ENCODE peak calls at places on chromosomes 2 and 18, in four cellular contexts. One of them, this sample, is unnamed.

GRCh38 chr2:64934530-64934929 is 54.7 kb upstream of the SLC1A4 start:
- DNase-seq in right lobe of liver: no peak
- DNase-seq in stomach: no peak
- DNase-seq in neural progenitor cell: no peak
- DNase-seq in this sample: no peak

GRCh38 chr18:8744656-8745055 is 39.3 kb downstream of the MTCL1 start:
- DNase-seq in stomach: no peak
- DNase-seq in right lobe of liver: no peak
- DNase-seq in neural progenitor cell: no peak
- DNase-seq in this sample: no peak

GRCh38 chr18:54999016-54999415 is 39.8 kb upstream of the CCDC68 start:
- DNase-seq in right lobe of liver: no peak
- DNase-seq in stomach: no peak
- DNase-seq in neural progenitor cell: no peak
- DNase-seq in this sample: no peak

GRCh38 chr18:59743561-59743960 is 46.3 kb upstream of the CCBE1 start:
- DNase-seq in neural progenitor cell: no peak
- DNase-seq in stomach: no peak
- DNase-seq in right lobe of liver: no peak
- DNase-seq in this sample: no peak

GRCh38 chr18:3319399-3319798 is 57.5 kb downstream of the MYL12B start:
- DNase-seq in stomach: no peak
- DNase-seq in neural progenitor cell: no peak
- DNase-seq in right lobe of liver: no peak
- DNase-seq in this sample: no peak

GRCh38 chr2:120917876-120918275 is 182.2 kb downstream of the GLI2 start:
- DNase-seq in right lobe of liver: no peak
- DNase-seq in stomach: no peak
- DNase-seq in neural progenitor cell: no peak
- DNase-seq in this sample: no peak

GRCh38 chr2:20990446-20990988 is 53.4 kb downstream of the APOB start:
- DNase-seq in neural progenitor cell: no peak
- DNase-seq in stomach: no peak
- DNase-seq in right lobe of liver: no peak
- DNase-seq in this sample: no peak

GRCh38 chr18:58754544-58755068 is 83.3 kb downstream of the MALT1 start:
- DNase-seq in stomach: no peak
- DNase-seq in right lobe of liver: peak; percentile 62
- DNase-seq in neural progenitor cell: peak; percentile 57
- DNase-seq in this sample: no peak

GRCh38 chr2:181354626-181355025 is 102.6 kb upstream of the ITGA4 start:
- DNase-seq in stomach: no peak
- DNase-seq in right lobe of liver: no peak
- DNase-seq in neural progenitor cell: no peak
- DNase-seq in this sample: no peak

GRCh38 chr18:2719040-2719439 is 63.5 kb downstream of the SMCHD1 start:
- DNase-seq in right lobe of liver: no peak
- DNase-seq in stomach: no peak
- DNase-seq in neural progenitor cell: no peak
- DNase-seq in this sample: no peak

GRCh38 chr2:10909050-10909995 is 2.4 kb upstream of the KCNF1 start:
- DNase-seq in stomach: no peak
- DNase-seq in right lobe of liver: no peak
- DNase-seq in neural progenitor cell: peak; percentile 76
- DNase-seq in this sample: no peak

GRCh38 chr2:217065695-217066405 is 206.0 kb upstream of the TNP1 start:
- DNase-seq in neural progenitor cell: no peak
- DNase-seq in right lobe of liver: no peak
- DNase-seq in stomach: no peak
- DNase-seq in this sample: no peak

GRCh38 chr2:168210898-168211570 is 36.4 kb downstream of the STK39 start:
- DNase-seq in right lobe of liver: no peak
- DNase-seq in stomach: no peak
- DNase-seq in neural progenitor cell: no peak
- DNase-seq in this sample: no peak

GRCh38 chr2:216554755-216555154 is 56.1 kb downstream of the RPL37A start:
- DNase-seq in stomach: no peak
- DNase-seq in neural progenitor cell: no peak
- DNase-seq in right lobe of liver: no peak
- DNase-seq in this sample: no peak

GRCh38 chr2:44651974-44652373 is 289.5 kb upstream of the SIX3 start:
- DNase-seq in neural progenitor cell: no peak
- DNase-seq in stomach: no peak
- DNase-seq in right lobe of liver: no peak
- DNase-seq in this sample: no peak

GRCh38 chr2:138658187-138658894 is 121.8 kb downstream of the NXPH2 start:
- DNase-seq in stomach: no peak
- DNase-seq in right lobe of liver: no peak
- DNase-seq in neural progenitor cell: peak; percentile 34
- DNase-seq in this sample: no peak

GRCh38 chr2:60840880-60841279 is 40.5 kb upstream of the REL start:
- DNase-seq in stomach: no peak
- DNase-seq in neural progenitor cell: no peak
- DNase-seq in right lobe of liver: no peak
- DNase-seq in this sample: no peak

GRCh38 chr2:12227941-12228608 is 481.6 kb downstream of the LPIN1 start:
- DNase-seq in stomach: no peak
- DNase-seq in right lobe of liver: no peak
- DNase-seq in neural progenitor cell: no peak
- DNase-seq in this sample: no peak

GRCh38 chr18:44568986-44569385 is 111.7 kb upstream of the SETBP1 start:
- DNase-seq in stomach: no peak
- DNase-seq in right lobe of liver: no peak
- DNase-seq in neural progenitor cell: no peak
- DNase-seq in this sample: no peak
- H3K4me1 ChIP-seq in stomach: no peaks in the 10 kb centered on the region
- H3K4me1 ChIP-seq in right lobe of liver: no peaks in the 10 kb centered on the region
- H3K4me1 ChIP-seq in neural progenitor cell: no peaks in the 10 kb centered on the region
- H3K4me1 ChIP-seq in this sample: no peaks in the 10 kb centered on the region

GRCh38 chr2:127628767-127629614 is 17.0 kb upstream of the GPR17 start:
- DNase-seq in right lobe of liver: peak; percentile 30
- DNase-seq in neural progenitor cell: no peak
- DNase-seq in stomach: no peak
- DNase-seq in this sample: no peak

GRCh38 chr2:127629637-127630036 is 16.3 kb upstream of the GPR17 start:
- DNase-seq in stomach: no peak
- DNase-seq in right lobe of liver: no peak
- DNase-seq in neural progenitor cell: no peak
- DNase-seq in this sample: no peak

GRCh38 chr2:127631184-127631996 is 14.6 kb upstream of the GPR17 start:
- DNase-seq in stomach: no peak
- DNase-seq in right lobe of liver: no peak
- DNase-seq in neural progenitor cell: no peak
- DNase-seq in this sample: no peak

GRCh38 chr2:127631997-127632581 is 13.9 kb upstream of the GPR17 start:
- DNase-seq in right lobe of liver: no peak
- DNase-seq in stomach: no peak
- DNase-seq in neural progenitor cell: no peak
- DNase-seq in this sample: no peak

DNA sequence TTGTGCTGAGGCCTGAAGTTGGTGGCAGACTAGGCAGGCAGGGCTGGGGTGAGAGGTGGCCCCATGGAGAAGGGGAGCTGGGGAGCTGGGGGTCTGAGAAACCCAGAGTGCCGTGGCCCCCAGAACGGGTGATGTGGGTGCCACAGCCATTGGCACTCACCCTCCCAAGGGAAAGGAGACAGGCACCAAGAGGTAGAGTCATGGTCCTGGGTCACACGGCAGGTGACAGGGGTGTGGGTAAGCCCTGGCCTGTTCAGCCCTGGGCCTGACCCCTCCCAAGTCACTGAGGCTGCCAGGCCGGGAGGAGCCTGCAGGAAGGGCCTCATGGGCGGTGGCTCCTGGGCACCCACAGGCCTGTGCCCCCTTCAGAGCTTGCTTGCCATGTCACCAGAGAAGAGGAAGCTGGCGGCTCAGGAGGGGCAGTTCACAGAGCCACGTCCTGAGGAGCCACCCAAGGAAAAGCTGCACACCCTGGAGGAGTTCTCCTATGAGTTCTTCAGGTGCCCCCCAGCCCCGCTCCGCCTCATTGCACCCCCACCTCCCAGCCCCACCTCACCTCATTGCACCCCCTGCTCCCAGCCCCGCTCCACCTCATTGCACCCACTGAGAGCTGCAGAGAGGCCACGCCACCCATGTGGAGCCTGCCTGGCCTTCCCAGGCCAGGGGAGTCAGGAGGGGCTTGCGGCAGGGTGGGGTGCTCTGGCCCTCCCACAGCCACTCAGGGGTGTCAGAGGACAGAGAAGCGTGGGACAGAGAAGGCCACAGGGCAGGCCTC is 15.4 kb upstream of the GPR17 start:
- DNase-seq in stomach: no peak
- DNase-seq in neural progenitor cell: no peak
- DNase-seq in right lobe of liver: no peak
- DNase-seq in this sample: no peak
- H3K4me1 ChIP-seq in stomach: peaks cover 34% of the 10 kb centered on the region
- H3K4me1 ChIP-seq in neural progenitor cell: no peaks in the 10 kb centered on the region
- H3K4me1 ChIP-seq in right lobe of liver: no peaks in the 10 kb centered on the region
- H3K4me1 ChIP-seq in this sample: no peaks in the 10 kb centered on the region

DNA sequence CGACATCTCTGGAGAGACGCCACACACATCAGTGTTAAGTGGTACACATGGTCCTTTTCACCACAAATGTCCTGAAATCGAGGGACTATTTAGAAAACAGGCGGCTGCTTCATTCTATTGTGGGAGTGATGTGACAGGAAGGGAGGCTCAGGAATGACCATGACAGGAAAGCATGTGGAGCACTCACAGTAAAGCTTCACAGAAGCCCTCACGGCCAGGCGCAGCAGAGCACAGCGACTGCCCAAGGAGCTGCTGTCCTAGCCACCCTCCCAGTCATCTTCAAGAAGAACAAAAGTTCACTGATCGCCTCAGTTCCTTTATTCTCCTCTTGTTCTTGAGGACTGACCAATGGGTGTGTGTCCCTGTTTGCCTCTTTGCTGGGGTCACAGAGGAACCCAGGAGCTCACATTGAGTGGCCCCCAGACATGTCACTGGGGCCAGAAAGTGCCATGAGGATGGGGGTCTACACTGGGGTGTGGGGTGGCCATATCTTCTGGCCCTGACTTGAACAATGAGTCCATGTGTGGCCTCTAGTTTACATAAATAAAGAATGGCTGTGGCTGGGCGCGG is 84.6 kb upstream of the RANBP2 start:
- DNase-seq in right lobe of liver: no peak
- DNase-seq in stomach: no peak
- DNase-seq in neural progenitor cell: no peak
- DNase-seq in this sample: no peak
- H3K4me1 ChIP-seq in right lobe of liver: peaks cover 11% of the 10 kb centered on the region
- H3K4me1 ChIP-seq in stomach: peaks cover 79% of the 10 kb centered on the region
- H3K4me1 ChIP-seq in neural progenitor cell: peaks cover 5% of the 10 kb centered on the region
- H3K4me1 ChIP-seq in this sample: peaks cover 54% of the 10 kb centered on the region

GRCh38 chr18:21672868-21673267 is 31.7 kb downstream of the ABHD3 start:
- DNase-seq in right lobe of liver: no peak
- DNase-seq in neural progenitor cell: no peak
- DNase-seq in stomach: peak; percentile 62
- DNase-seq in this sample: peak; percentile 64
- H3K4me1 ChIP-seq in right lobe of liver: no peaks in the 10 kb centered on the region
- H3K4me1 ChIP-seq in neural progenitor cell: peaks cover 4% of the 10 kb centered on the region
- H3K4me1 ChIP-seq in stomach: peaks cover 5% of the 10 kb centered on the region
- H3K4me1 ChIP-seq in this sample: peaks cover 6% of the 10 kb centered on the region

GRCh38 chr2:130380096-130380934 is 24.5 kb downstream of the PTPN18 start:
- DNase-seq in neural progenitor cell: no peak
- DNase-seq in stomach: no peak
- DNase-seq in right lobe of liver: no peak
- DNase-seq in this sample: no peak
- H3K4me1 ChIP-seq in neural progenitor cell: no peaks in the 10 kb centered on the region
- H3K4me1 ChIP-seq in stomach: peaks cover 5% of the 10 kb centered on the region
- H3K4me1 ChIP-seq in right lobe of liver: no peaks in the 10 kb centered on the region
- H3K4me1 ChIP-seq in this sample: peaks cover 3% of the 10 kb centered on the region

GRCh38 chr2:101736233-101736632 is 38.7 kb downstream of the MAP4K4 start:
- DNase-seq in right lobe of liver: no peak
- DNase-seq in neural progenitor cell: no peak
- DNase-seq in stomach: no peak
- DNase-seq in this sample: no peak
- H3K4me1 ChIP-seq in right lobe of liver: peaks cover 63% of the 10 kb centered on the region
- H3K4me1 ChIP-seq in neural progenitor cell: peaks cover 17% of the 10 kb centered on the region
- H3K4me1 ChIP-seq in stomach: peaks cover 84% of the 10 kb centered on the region
- H3K4me1 ChIP-seq in this sample: peaks cover 56% of the 10 kb centered on the region

DNA sequence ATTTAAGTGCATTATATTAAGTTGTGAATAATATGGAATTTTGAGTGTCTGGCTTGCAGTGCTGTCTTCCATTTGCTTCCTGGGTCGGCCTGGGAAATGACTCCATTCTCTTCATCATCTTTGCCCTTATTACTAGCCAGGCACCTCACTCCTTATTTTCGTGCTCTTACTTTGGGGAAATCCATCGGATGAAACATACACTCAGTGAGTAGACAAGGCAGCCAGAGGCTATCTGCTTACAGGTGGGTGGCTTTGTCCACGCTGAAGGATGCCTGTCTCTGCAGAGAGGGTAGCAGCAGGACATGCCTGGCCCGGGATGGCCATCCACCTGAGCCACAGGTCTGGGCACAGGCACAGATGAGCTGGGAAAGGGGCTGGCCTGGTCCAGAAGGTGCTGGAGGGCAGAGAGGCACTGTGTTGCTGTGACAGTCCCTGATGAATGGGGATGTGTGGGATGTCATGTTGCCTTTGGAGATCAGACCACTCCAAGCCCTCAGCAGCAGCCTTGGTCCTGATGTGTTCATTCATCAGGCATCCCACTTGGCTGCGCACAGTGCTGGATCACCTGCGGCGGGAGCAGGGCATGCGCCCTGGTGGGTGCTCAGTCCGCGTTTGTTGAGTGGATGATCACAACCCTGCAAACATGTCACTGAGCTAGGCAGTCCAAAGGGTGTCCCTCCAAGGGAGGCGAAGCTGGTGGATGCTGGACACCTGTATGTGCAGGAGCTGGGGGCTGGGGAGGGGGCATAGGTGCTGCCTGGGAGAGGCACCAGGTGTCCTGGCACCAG is 236.0 kb downstream of the LDLRAD4 start:
- DNase-seq in neural progenitor cell: no peak
- DNase-seq in stomach: peak; percentile 8
- DNase-seq in right lobe of liver: no peak
- DNase-seq in this sample: no peak
- H3K4me1 ChIP-seq in neural progenitor cell: peaks cover 9% of the 10 kb centered on the region
- H3K4me1 ChIP-seq in stomach: peaks cover 22% of the 10 kb centered on the region
- H3K4me1 ChIP-seq in right lobe of liver: peaks cover 14% of the 10 kb centered on the region
- H3K4me1 ChIP-seq in this sample: peaks cover 6% of the 10 kb centered on the region

GRCh38 chr2:200698217-200698616 is 112.4 kb downstream of the AOX1 start:
- DNase-seq in right lobe of liver: no peak
- DNase-seq in stomach: no peak
- DNase-seq in neural progenitor cell: peak; percentile 39
- DNase-seq in this sample: no peak
- H3K4me1 ChIP-seq in right lobe of liver: no peaks in the 10 kb centered on the region
- H3K4me1 ChIP-seq in stomach: no peaks in the 10 kb centered on the region
- H3K4me1 ChIP-seq in neural progenitor cell: peaks cover 2% of the 10 kb centered on the region
- H3K4me1 ChIP-seq in this sample: no peaks in the 10 kb centered on the region

GRCh38 chr18:78861706-78862105 is 117.9 kb upstream of the SALL3 start:
- DNase-seq in stomach: no peak
- DNase-seq in right lobe of liver: no peak
- DNase-seq in neural progenitor cell: peak; percentile 50
- DNase-seq in this sample: no peak
- H3K4me1 ChIP-seq in stomach: peaks cover 6% of the 10 kb centered on the region
- H3K4me1 ChIP-seq in right lobe of liver: no peaks in the 10 kb centered on the region
- H3K4me1 ChIP-seq in neural progenitor cell: peaks cover 33% of the 10 kb centered on the region
- H3K4me1 ChIP-seq in this sample: no peaks in the 10 kb centered on the region

This sample was measured in body of pancreas.